ENCODE peak calls at places on chromosomes 4 and X, in seven cellular contexts. One of them, this sample, is unnamed. For H3K4me1, the result is how much of the 10 kb centered on the place peaks cover.

GRCh38 chr4:124322234-124322831 is 390.2 kb downstream of the ANKRD50 start:
- DNase-seq in adrenal gland: no peak
- DNase-seq in heart left ventricle: no peak
- DNase-seq in lower lobe of right lung: no peak
- DNase-seq in CD8-positive, alpha-beta T cell: no peak
- DNase-seq in HCT116: peak
- DNase-seq in tibial artery: no peak
- DNase-seq in this sample: no peak

GRCh38 chrX:2486476-2487133 is 14.2 kb downstream of the DHRSX start:
- DNase-seq in adrenal gland: no peak
- DNase-seq in heart left ventricle: no peak
- DNase-seq in lower lobe of right lung: no peak
- DNase-seq in CD8-positive, alpha-beta T cell: no peak
- DNase-seq in HCT116: no peak
- DNase-seq in tibial artery: no peak
- DNase-seq in this sample: no peak

GRCh38 chr4:150501019-150501727 is 80.8 kb upstream of the MAB21L2 start:
- DNase-seq in adrenal gland: no peak
- DNase-seq in heart left ventricle: no peak
- DNase-seq in lower lobe of right lung: no peak
- DNase-seq in CD8-positive, alpha-beta T cell: no peak
- DNase-seq in HCT116: no peak
- DNase-seq in tibial artery: no peak
- DNase-seq in this sample: no peak

GRCh38 chrX:10486373-10486772 is 134.0 kb downstream of the MID1 start:
- DNase-seq in adrenal gland: no peak
- DNase-seq in heart left ventricle: no peak
- DNase-seq in lower lobe of right lung: no peak
- DNase-seq in CD8-positive, alpha-beta T cell: no peak
- DNase-seq in HCT116: no peak
- DNase-seq in tibial artery: no peak
- DNase-seq in this sample: no peak

GRCh38 chr4:2898001-2898400 is 54.4 kb downstream of the ADD1 start:
- DNase-seq in adrenal gland: no peak
- DNase-seq in heart left ventricle: no peak
- DNase-seq in lower lobe of right lung: no peak
- DNase-seq in CD8-positive, alpha-beta T cell: no peak
- DNase-seq in HCT116: no peak
- DNase-seq in tibial artery: no peak
- DNase-seq in this sample: no peak

GRCh38 chrX:10356979-10357378 is 200.2 kb downstream of the CLCN4 start:
- DNase-seq in adrenal gland: no peak
- DNase-seq in heart left ventricle: no peak
- DNase-seq in lower lobe of right lung: no peak
- DNase-seq in CD8-positive, alpha-beta T cell: no peak
- DNase-seq in HCT116: no peak
- DNase-seq in tibial artery: no peak
- DNase-seq in this sample: no peak

GRCh38 chr4:89599026-89599425 is 237.9 kb downstream of the SNCA start:
- DNase-seq in adrenal gland: no peak
- DNase-seq in heart left ventricle: no peak
- DNase-seq in lower lobe of right lung: no peak
- DNase-seq in CD8-positive, alpha-beta T cell: no peak
- DNase-seq in HCT116: no peak
- DNase-seq in tibial artery: no peak
- DNase-seq in this sample: no peak

GRCh38 chr4:184784628-184785257 is 41.0 kb downstream of the ACSL1 start:
- DNase-seq in adrenal gland: no peak
- DNase-seq in heart left ventricle: no peak
- DNase-seq in lower lobe of right lung: no peak
- DNase-seq in CD8-positive, alpha-beta T cell: no peak
- DNase-seq in HCT116: no peak
- DNase-seq in tibial artery: no peak
- DNase-seq in this sample: no peak

DNA sequence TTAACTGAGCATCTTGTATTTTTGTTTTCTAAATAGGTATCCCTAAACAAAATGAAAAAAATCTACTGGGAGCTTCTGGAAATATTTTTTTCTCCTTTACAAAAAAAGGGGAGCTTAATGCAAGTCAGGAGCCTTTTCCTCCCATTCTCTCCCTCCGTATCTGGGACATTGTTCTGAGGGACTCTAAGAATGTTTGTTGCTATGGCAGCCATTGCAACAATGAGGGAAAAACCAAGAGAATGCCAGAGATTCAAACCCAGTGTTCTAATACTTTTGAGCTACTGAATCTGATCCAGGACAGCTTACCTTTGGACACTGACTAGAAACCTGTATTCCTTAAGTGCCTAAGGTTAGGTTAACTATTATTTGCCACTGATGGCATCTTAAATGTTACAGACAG is 485.7 kb upstream of the HS3ST1 start:
- DNase-seq in adrenal gland: no peak
- DNase-seq in heart left ventricle: no peak
- DNase-seq in lower lobe of right lung: no peak
- DNase-seq in CD8-positive, alpha-beta T cell: no peak
- DNase-seq in HCT116: no peak
- DNase-seq in tibial artery: no peak
- DNase-seq in this sample: no peak
- H3K4me1 ChIP-seq in adrenal gland: under half
- H3K4me1 ChIP-seq in heart left ventricle: under half
- H3K4me1 ChIP-seq in lower lobe of right lung: under half
- H3K4me1 ChIP-seq in CD8-positive, alpha-beta T cell: under half
- H3K4me1 ChIP-seq in HCT116: under half
- H3K4me1 ChIP-seq in tibial artery: under half
- H3K4me1 ChIP-seq in this sample: under half

GRCh38 chr4:176999943-177000543 is 207.3 kb upstream of the VEGFC start:
- DNase-seq in adrenal gland: no peak
- DNase-seq in heart left ventricle: no peak
- DNase-seq in lower lobe of right lung: no peak
- DNase-seq in CD8-positive, alpha-beta T cell: no peak
- DNase-seq in HCT116: no peak
- DNase-seq in tibial artery: no peak
- DNase-seq in this sample: no peak
- H3K27ac ChIP-seq in adrenal gland: no peak
- H3K27ac ChIP-seq in heart left ventricle: no peak
- H3K27ac ChIP-seq in lower lobe of right lung: no peak
- H3K27ac ChIP-seq in CD8-positive, alpha-beta T cell: no peak
- H3K27ac ChIP-seq in HCT116: no peak
- H3K27ac ChIP-seq in tibial artery: no peak
- H3K27ac ChIP-seq in this sample: no peak

GRCh38 chr4:121053601-121054143 is 18.7 kb downstream of the NDNF start:
- DNase-seq in adrenal gland: no peak
- DNase-seq in heart left ventricle: no peak
- DNase-seq in lower lobe of right lung: no peak
- DNase-seq in CD8-positive, alpha-beta T cell: no peak
- DNase-seq in HCT116: no peak
- DNase-seq in tibial artery: no peak
- DNase-seq in this sample: no peak
- H3K4me1 ChIP-seq in adrenal gland: under half
- H3K4me1 ChIP-seq in heart left ventricle: under half
- H3K4me1 ChIP-seq in lower lobe of right lung: under half
- H3K4me1 ChIP-seq in CD8-positive, alpha-beta T cell: under half
- H3K4me1 ChIP-seq in HCT116: under half
- H3K4me1 ChIP-seq in tibial artery: under half
- H3K4me1 ChIP-seq in this sample: under half

GRCh38 chr4:76703676-76704075 is 194.3 kb downstream of the SOWAHB start:
- DNase-seq in adrenal gland: no peak
- DNase-seq in heart left ventricle: no peak
- DNase-seq in lower lobe of right lung: no peak
- DNase-seq in CD8-positive, alpha-beta T cell: no peak
- DNase-seq in HCT116: peak
- DNase-seq in tibial artery: no peak
- DNase-seq in this sample: no peak
- H3K27ac ChIP-seq in adrenal gland: no peak
- H3K27ac ChIP-seq in heart left ventricle: peak
- H3K27ac ChIP-seq in lower lobe of right lung: peak
- H3K27ac ChIP-seq in CD8-positive, alpha-beta T cell: no peak
- H3K27ac ChIP-seq in HCT116: peak
- H3K27ac ChIP-seq in tibial artery: peak
- H3K27ac ChIP-seq in this sample: no peak

GRCh38 chr4:107665001-107665400 is 55.0 kb downstream of the PAPSS1 start:
- DNase-seq in adrenal gland: no peak
- DNase-seq in heart left ventricle: no peak
- DNase-seq in lower lobe of right lung: no peak
- DNase-seq in CD8-positive, alpha-beta T cell: no peak
- DNase-seq in HCT116: no peak
- DNase-seq in tibial artery: no peak
- DNase-seq in this sample: no peak
- H3K4me1 ChIP-seq in adrenal gland: under half
- H3K4me1 ChIP-seq in heart left ventricle: under half
- H3K4me1 ChIP-seq in lower lobe of right lung: under half
- H3K4me1 ChIP-seq in CD8-positive, alpha-beta T cell: under half
- H3K4me1 ChIP-seq in HCT116: under half
- H3K4me1 ChIP-seq in tibial artery: under half
- H3K4me1 ChIP-seq in this sample: under half

GRCh38 chrX:151695583-151695930 is 299 bp downstream of the PRRG3 start:
- DNase-seq in adrenal gland: no peak
- DNase-seq in heart left ventricle: no peak
- DNase-seq in lower lobe of right lung: no peak
- DNase-seq in CD8-positive, alpha-beta T cell: no peak
- DNase-seq in HCT116: no peak
- DNase-seq in tibial artery: no peak
- DNase-seq in this sample: no peak

GRCh38 chrX:151694121-151694520 is 1.1 kb upstream of the PRRG3 start:
- DNase-seq in adrenal gland: no peak
- DNase-seq in heart left ventricle: no peak
- DNase-seq in lower lobe of right lung: no peak
- DNase-seq in CD8-positive, alpha-beta T cell: no peak
- DNase-seq in HCT116: no peak
- DNase-seq in tibial artery: no peak
- DNase-seq in this sample: no peak

GRCh38 chrX:151694661-151695582 is at the start of gene PRRG3:
- DNase-seq in adrenal gland: no peak
- DNase-seq in heart left ventricle: no peak
- DNase-seq in lower lobe of right lung: no peak
- DNase-seq in CD8-positive, alpha-beta T cell: no peak
- DNase-seq in HCT116: no peak
- DNase-seq in tibial artery: no peak
- DNase-seq in this sample: no peak

GRCh38 chrX:151688695-151689094 is 6.6 kb upstream of the PRRG3 start:
- DNase-seq in adrenal gland: no peak
- DNase-seq in heart left ventricle: no peak
- DNase-seq in lower lobe of right lung: no peak
- DNase-seq in CD8-positive, alpha-beta T cell: no peak
- DNase-seq in HCT116: no peak
- DNase-seq in tibial artery: no peak
- DNase-seq in this sample: no peak

DNA sequence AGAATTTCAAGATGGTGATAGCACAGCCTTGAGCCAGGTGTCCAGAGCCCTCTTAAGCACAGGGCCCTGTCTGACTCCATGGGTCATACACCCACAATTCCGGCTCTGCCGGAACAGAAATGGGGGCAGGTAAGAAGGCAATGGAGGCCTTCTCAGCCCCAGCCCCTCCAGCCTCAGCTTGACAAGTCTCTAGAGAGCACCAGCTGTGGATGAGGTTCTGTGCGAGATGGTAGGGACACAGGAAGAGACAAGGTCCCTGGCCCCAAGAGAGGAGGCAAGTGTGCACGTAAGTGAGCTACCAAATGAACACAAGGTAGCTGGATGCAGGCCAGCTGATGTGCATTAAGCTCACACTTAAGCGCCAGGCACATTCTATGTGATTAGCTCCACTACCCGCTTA is 2.4 kb upstream of the PRRG3 start:
- DNase-seq in adrenal gland: no peak
- DNase-seq in heart left ventricle: no peak
- DNase-seq in lower lobe of right lung: no peak
- DNase-seq in CD8-positive, alpha-beta T cell: no peak
- DNase-seq in HCT116: no peak
- DNase-seq in tibial artery: no peak
- DNase-seq in this sample: no peak
- H3K27ac ChIP-seq in adrenal gland: no peak
- H3K27ac ChIP-seq in heart left ventricle: no peak
- H3K27ac ChIP-seq in lower lobe of right lung: no peak
- H3K27ac ChIP-seq in CD8-positive, alpha-beta T cell: no peak
- H3K27ac ChIP-seq in HCT116: no peak
- H3K27ac ChIP-seq in tibial artery: no peak
- H3K27ac ChIP-seq in this sample: no peak